ENCODE peak calls at places on chromosomes 5 and 9, in seven cellular contexts. X, K, N, P, B, S and R are unnamed samples.
A peak's percentile ranks its signal among the peaks of the same experiment; 100 is the strongest.

GRCh38 chr9:112867275-112867991 is 23.2 kb downstream of the SLC46A2 start:
- DNase-seq in P (peak; percentile 15), N (peak; percentile 63), B (no peak), S (no peak), X (peak; percentile 88), K (no peak), R (no peak)

GRCh38 chr9:8095531-8096223 is 296.1 kb upstream of the DMAC1 start:
- DNase-seq in P (no peak), S (no peak), B (no peak), N (no peak), K (peak; percentile 62), X (no peak), R (no peak)

GRCh38 chr5:72185717-72186388 is 78.6 kb downstream of the MAP1B start:
- DNase-seq in B (no peak), P (no peak), X (no peak), S (no peak), K (no peak), N (no peak), R (peak; percentile 50)

GRCh38 chr9:72396247-72397091 is 31.5 kb upstream of the ZFAND5 start:
- DNase-seq in X (peak; percentile 91), S (no peak), B (no peak), N (no peak), P (no peak), K (no peak), R (no peak)

GRCh38 chr9:70292253-70292652 is 33.5 kb downstream of the SMC5 start:
- DNase-seq in S (no peak), N (no peak), B (no peak), K (no peak), P (no peak), X (no peak), R (no peak)

GRCh38 chr5:116424951-116425350 is 149.7 kb downstream of the SEMA6A start:
- DNase-seq in B (peak; percentile 52), P (no peak), K (no peak), X (no peak), S (no peak), N (no peak), R (no peak)

GRCh38 chr5:68409259-68409658 is 193.7 kb downstream of the PIK3R1 start:
- DNase-seq in B (no peak), P (no peak), S (no peak), N (no peak), X (peak; percentile 55), K (no peak), R (no peak)

GRCh38 chr9:130518943-130519772 is 60.2 kb upstream of the FUBP3 start:
- DNase-seq in N (no peak), S (no peak), X (no peak), K (no peak), P (no peak), B (no peak), R (no peak)

GRCh38 chr5:4511996-4512656 is 628.0 kb upstream of the ADAMTS16 start:
- DNase-seq in X (no peak), S (no peak), K (peak; percentile 46), N (no peak), P (no peak), B (no peak), R (peak; percentile 68)

GRCh38 chr5:150189728-150190502 is at the start of gene SLC6A7:
- DNase-seq in X (no peak), B (no peak), S (no peak), P (no peak), N (no peak), K (no peak), R (no peak)

GRCh38 chr5:8993031-8993430 is 552.8 kb downstream of the SEMA5A start:
- DNase-seq in N (no peak), X (no peak), P (no peak), K (no peak), B (no peak), S (no peak), R (no peak)

GRCh38 chr9:4422495-4422894 is 67.8 kb upstream of the SLC1A1 start:
- DNase-seq in X (no peak), S (no peak), B (no peak), P (no peak), N (no peak), K (no peak), R (no peak)

GRCh38 chr5:89265511-89266169 is 382.7 kb upstream of the MEF2C start:
- DNase-seq in B (no peak), P (no peak), S (no peak), K (no peak), N (no peak), X (peak; percentile 89), R (no peak)

GRCh38 chr5:134647750-134648424 is 698 bp upstream of the SEC24A start:
- DNase-seq in P (peak; percentile 12), N (peak; percentile 6), X (peak; percentile 35), K (no peak), B (peak; percentile 64), S (peak; percentile 7), R (no peak)

GRCh38 chr5:163369986-163370385 is 67.4 kb upstream of the CCNG1 start:
- DNase-seq in P (no peak), X (no peak), S (no peak), B (no peak), N (no peak), K (no peak), R (no peak)

GRCh38 chr9:92637886-92638620 is 31.9 kb downstream of the IPPK start:
- DNase-seq in S (no peak), X (no peak), B (no peak), P (no peak), N (peak; percentile 41), K (no peak), R (no peak)

GRCh38 chr5:166907314-166907713 is 1384.1 kb upstream of the WWC1 start:
- DNase-seq in S (no peak), P (no peak), K (no peak), X (no peak), N (no peak), B (no peak), R (no peak)

GRCh38 chr5:175002128-175002527 is 277.7 kb downstream of the MSX2 start:
- DNase-seq in K (no peak), X (no peak), B (no peak), P (no peak), N (no peak), S (no peak), R (no peak)

GRCh38 chr9:98791147-98792095 is 4.9 kb downstream of the ANKS6 start:
- DNase-seq in B (peak; percentile 71), S (peak; percentile 35), X (peak; percentile 94), P (peak; percentile 54), N (peak; percentile 94), K (no peak), R (peak; percentile 83)

GRCh38 chr9:82024931-82025330 is 36.4 kb downstream of the SPATA31D1 start:
- DNase-seq in P (no peak), B (no peak), S (no peak), N (no peak), K (no peak), X (no peak), R (no peak)

GRCh38 chr5:159817262-159818029 is 98.8 kb upstream of the ADRA1B start:
- DNase-seq in P (no peak), K (no peak), B (no peak), X (peak; percentile 27), S (no peak), N (no peak), R (no peak)

GRCh38 chr9:36597412-36598178 is 24.9 kb downstream of the MELK start:
- DNase-seq in K (no peak), P (no peak), X (peak; percentile 70), S (no peak), N (no peak), B (no peak), R (no peak)

GRCh38 chr5:17096975-17097695 is 120.3 kb upstream of the BASP1 start:
- DNase-seq in B (no peak), K (peak; percentile 1), S (no peak), N (no peak), P (no peak), X (no peak), R (no peak)

GRCh38 chr5:112434650-112435049 is 15.6 kb upstream of the EPB41L4A start:
- DNase-seq in S (no peak), B (no peak), P (no peak), N (no peak), X (no peak), K (no peak), R (no peak)